ENCODE peak calls at places on chromosome 22, in six cellular contexts. H is AG09309, S is NCI-H510A treated with DMSO at 0.1 percent for 48 hours, G is osteocyte, K is AG04450, N is ovary. F is an unnamed sample.

GRCh38 chr22:35484651-35485372 is 55.8 kb upstream of the RASD2 start:
- DNase-seq in H (no peak), S (no peak), G (no peak), K (no peak), N (no peak), F (no peak)

GRCh38 chr22:41261541-41262249 is 21.0 kb upstream of the CHADL start:
- DNase-seq in H (no peak), S (no peak), G (no peak), K (no peak), N (no peak), F (no peak)

GRCh38 chr22:44932493-44932892 is 77.3 kb downstream of the PHF21B start:
- DNase-seq in H (no peak), S (no peak), G (no peak), K (no peak), N (no peak), F (no peak)

GRCh38 chr22:24465566-24465965 is 29.6 kb upstream of the UPB1 start:
- DNase-seq in H (peak), S (no peak), G (no peak), K (peak), N (no peak), F (no peak)

GRCh38 chr22:17969732-17970131 is 54.6 kb downstream of the MICAL3 start:
- DNase-seq in H (peak), S (no peak), G (no peak), K (peak), N (peak), F (no peak)

GRCh38 chr22:28953976-28954880 is 70.9 kb downstream of the ZNRF3 start:
- DNase-seq in H (no peak), S (no peak), G (no peak), K (no peak), N (no peak), F (no peak)

GRCh38 chr22:31099386-31099785 is 8.0 kb downstream of the SELENOM start:
- DNase-seq in H (no peak), S (no peak), G (no peak), K (no peak), N (no peak), F (no peak)

GRCh38 chr22:24772493-24773220 is 1.9 kb downstream of the PIWIL3 start:
- DNase-seq in H (no peak), S (peak), G (no peak), K (no peak), N (no peak), F (peak)

GRCh38 chr22:37672920-37673453 is 2.4 kb upstream of the LGALS1 start:
- DNase-seq in H (no peak), S (no peak), G (no peak), K (no peak), N (no peak), F (no peak)

GRCh38 chr22:48637231-48637630 is 1190.4 kb downstream of the BRD1 start:
- DNase-seq in H (no peak), S (no peak), G (no peak), K (no peak), N (no peak), F (no peak)

GRCh38 chr22:38262051-38262795 is 10.6 kb downstream of the TMEM184B start:
- DNase-seq in H (no peak), S (no peak), G (no peak), K (no peak), N (peak), F (no peak)

GRCh38 chr22:28728621-28729313 is 12.9 kb downstream of the CHEK2 start:
- DNase-seq in H (no peak), S (no peak), G (no peak), K (no peak), N (no peak), F (no peak)

GRCh38 chr22:40423246-40423753 is 52.9 kb downstream of the SGSM3 start:
- DNase-seq in H (no peak), S (no peak), G (no peak), K (no peak), N (no peak), F (no peak)

GRCh38 chr22:19681863-19682245 is 32.4 kb upstream of the SEPTIN5 start:
- DNase-seq in H (no peak), S (no peak), G (no peak), K (no peak), N (no peak), F (no peak)

GRCh38 chr22:42343551-42344081 is 73.2 kb upstream of the TCF20 start:
- DNase-seq in H (no peak), S (no peak), G (no peak), K (no peak), N (peak), F (no peak)

GRCh38 chr22:35604671-35605457 is 12.3 kb downstream of the MB start:
- DNase-seq in H (no peak), S (no peak), G (no peak), K (no peak), N (no peak), F (no peak)